ENCODE peak calls at places on chromosomes 13 and 19, in six cellular contexts. One of them, this sample, is unnamed.

GRCh38 chr13:37288057-37288720 is 182.7 kb upstream of the CSNK1A1L start:
- DNase-seq in HAP-1: no peak
- DNase-seq in CD4-positive, alpha-beta T cell: no peak
- DNase-seq in stimulated activated CD4-positive, alpha-beta T cell treated with anti-CD3 and anti-CD28 coated beads, Interleukin-4, amount 100 ng/mL, for 1 hour: no peak
- DNase-seq in hepatic stellate cell: no peak
- DNase-seq in T-cell: no peak
- DNase-seq in this sample: no peak

GRCh38 chr19:18389736-18390074 is 3.7 kb downstream of the GDF15 start:
- DNase-seq in HAP-1: no peak
- DNase-seq in CD4-positive, alpha-beta T cell: no peak
- DNase-seq in stimulated activated CD4-positive, alpha-beta T cell treated with anti-CD3 and anti-CD28 coated beads, Interleukin-4, amount 100 ng/mL, for 1 hour: no peak
- DNase-seq in hepatic stellate cell: no peak
- DNase-seq in T-cell: no peak
- DNase-seq in this sample: no peak

GRCh38 chr19:54448037-54448773 is 794 bp upstream of the LENG8 start:
- DNase-seq in HAP-1: peak; percentile 22
- DNase-seq in CD4-positive, alpha-beta T cell: no peak
- DNase-seq in stimulated activated CD4-positive, alpha-beta T cell treated with anti-CD3 and anti-CD28 coated beads, Interleukin-4, amount 100 ng/mL, for 1 hour: peak; percentile 49
- DNase-seq in hepatic stellate cell: peak; percentile 79
- DNase-seq in T-cell: no peak
- DNase-seq in this sample: no peak

GRCh38 chr13:41222259-41222852 is 28.0 kb upstream of the KBTBD7 start:
- DNase-seq in HAP-1: peak; percentile 55
- DNase-seq in CD4-positive, alpha-beta T cell: peak; percentile 27
- DNase-seq in stimulated activated CD4-positive, alpha-beta T cell treated with anti-CD3 and anti-CD28 coated beads, Interleukin-4, amount 100 ng/mL, for 1 hour: peak; percentile 18
- DNase-seq in hepatic stellate cell: peak; percentile 42
- DNase-seq in T-cell: peak; percentile 26
- DNase-seq in this sample: peak; percentile 60

GRCh38 chr13:98353750-98354149 is 176.7 kb upstream of the RNF113B start:
- DNase-seq in HAP-1: no peak
- DNase-seq in CD4-positive, alpha-beta T cell: no peak
- DNase-seq in stimulated activated CD4-positive, alpha-beta T cell treated with anti-CD3 and anti-CD28 coated beads, Interleukin-4, amount 100 ng/mL, for 1 hour: no peak
- DNase-seq in hepatic stellate cell: no peak
- DNase-seq in T-cell: no peak
- DNase-seq in this sample: no peak

GRCh38 chr19:47790398-47790814 is 11.9 kb downstream of the SELENOW start:
- DNase-seq in HAP-1: peak; percentile 58
- DNase-seq in CD4-positive, alpha-beta T cell: peak; percentile 87
- DNase-seq in stimulated activated CD4-positive, alpha-beta T cell treated with anti-CD3 and anti-CD28 coated beads, Interleukin-4, amount 100 ng/mL, for 1 hour: peak; percentile 89
- DNase-seq in hepatic stellate cell: peak; percentile 75
- DNase-seq in T-cell: peak; percentile 87
- DNase-seq in this sample: peak; percentile 82

GRCh38 chr19:12992729-12993128 is 2.5 kb upstream of the NFIX start:
- DNase-seq in HAP-1: no peak
- DNase-seq in CD4-positive, alpha-beta T cell: no peak
- DNase-seq in stimulated activated CD4-positive, alpha-beta T cell treated with anti-CD3 and anti-CD28 coated beads, Interleukin-4, amount 100 ng/mL, for 1 hour: no peak
- DNase-seq in hepatic stellate cell: no peak
- DNase-seq in T-cell: no peak
- DNase-seq in this sample: no peak

GRCh38 chr13:50090211-50090610 is 75.0 kb downstream of the KCNRG start:
- DNase-seq in HAP-1: no peak
- DNase-seq in CD4-positive, alpha-beta T cell: no peak
- DNase-seq in stimulated activated CD4-positive, alpha-beta T cell treated with anti-CD3 and anti-CD28 coated beads, Interleukin-4, amount 100 ng/mL, for 1 hour: no peak
- DNase-seq in hepatic stellate cell: no peak
- DNase-seq in T-cell: no peak
- DNase-seq in this sample: no peak

GRCh38 chr13:41763772-41764171 is 197.1 kb downstream of the VWA8 start:
- DNase-seq in HAP-1: no peak
- DNase-seq in CD4-positive, alpha-beta T cell: no peak
- DNase-seq in stimulated activated CD4-positive, alpha-beta T cell treated with anti-CD3 and anti-CD28 coated beads, Interleukin-4, amount 100 ng/mL, for 1 hour: no peak
- DNase-seq in hepatic stellate cell: no peak
- DNase-seq in T-cell: no peak
- DNase-seq in this sample: no peak

GRCh38 chr19:55528030-55528801 is 8.7 kb downstream of the SBK2 start:
- DNase-seq in HAP-1: no peak
- DNase-seq in CD4-positive, alpha-beta T cell: no peak
- DNase-seq in stimulated activated CD4-positive, alpha-beta T cell treated with anti-CD3 and anti-CD28 coated beads, Interleukin-4, amount 100 ng/mL, for 1 hour: no peak
- DNase-seq in hepatic stellate cell: no peak
- DNase-seq in T-cell: no peak
- DNase-seq in this sample: no peak

GRCh38 chr19:45815501-45816216 is 551 bp upstream of the RSPH6A start:
- DNase-seq in HAP-1: no peak
- DNase-seq in CD4-positive, alpha-beta T cell: no peak
- DNase-seq in stimulated activated CD4-positive, alpha-beta T cell treated with anti-CD3 and anti-CD28 coated beads, Interleukin-4, amount 100 ng/mL, for 1 hour: no peak
- DNase-seq in hepatic stellate cell: no peak
- DNase-seq in T-cell: no peak
- DNase-seq in this sample: no peak

GRCh38 chr13:48728876-48729275 is 75.1 kb downstream of the CYSLTR2 start:
- DNase-seq in HAP-1: no peak
- DNase-seq in CD4-positive, alpha-beta T cell: no peak
- DNase-seq in stimulated activated CD4-positive, alpha-beta T cell treated with anti-CD3 and anti-CD28 coated beads, Interleukin-4, amount 100 ng/mL, for 1 hour: no peak
- DNase-seq in hepatic stellate cell: no peak
- DNase-seq in T-cell: no peak
- DNase-seq in this sample: no peak

GRCh38 chr19:10604460-10604980 is 17.4 kb upstream of the AP1M2 start:
- DNase-seq in HAP-1: no peak
- DNase-seq in CD4-positive, alpha-beta T cell: no peak
- DNase-seq in stimulated activated CD4-positive, alpha-beta T cell treated with anti-CD3 and anti-CD28 coated beads, Interleukin-4, amount 100 ng/mL, for 1 hour: peak; percentile 7
- DNase-seq in hepatic stellate cell: no peak
- DNase-seq in T-cell: no peak
- DNase-seq in this sample: peak; percentile 68

GRCh38 chr19:47106819-47107200 is 6.8 kb downstream of the ZC3H4 start:
- DNase-seq in HAP-1: no peak
- DNase-seq in CD4-positive, alpha-beta T cell: no peak
- DNase-seq in stimulated activated CD4-positive, alpha-beta T cell treated with anti-CD3 and anti-CD28 coated beads, Interleukin-4, amount 100 ng/mL, for 1 hour: no peak
- DNase-seq in hepatic stellate cell: peak; percentile 64
- DNase-seq in T-cell: no peak
- DNase-seq in this sample: no peak

This sample was measured in GM13977.